ENCODE peak calls at places on chromosomes 1 and 21, in nine cellular contexts. One of them, this sample, is unnamed.
A peak's percentile ranks its signal among the peaks of the same experiment; 100 is the strongest.

GRCh38 chr1:1973716-1974642 is 29.6 kb downstream of the CFAP74 start:
- DNase-seq in fibroblast of lung: no peak
- DNase-seq in pancreas: no peak
- DNase-seq in HCT116: no peak
- DNase-seq in tibial nerve: no peak
- DNase-seq in CD8-positive, alpha-beta T cell: no peak
- DNase-seq in lower lobe of right lung: no peak
- DNase-seq in hepatocyte: no peak
- DNase-seq in tibial artery: no peak
- DNase-seq in this sample: no peak

GRCh38 chr1:41532206-41532975 is 47.9 kb upstream of the EDN2 start:
- DNase-seq in fibroblast of lung: no peak
- DNase-seq in pancreas: peak; percentile 10
- DNase-seq in HCT116: no peak
- DNase-seq in tibial nerve: peak; percentile 4
- DNase-seq in CD8-positive, alpha-beta T cell: no peak
- DNase-seq in lower lobe of right lung: peak; percentile 11
- DNase-seq in hepatocyte: no peak
- DNase-seq in tibial artery: peak; percentile 3
- DNase-seq in this sample: no peak

GRCh38 chr1:29415156-29415830 is 179.0 kb downstream of the PTPRU start:
- DNase-seq in fibroblast of lung: peak; percentile 20
- DNase-seq in pancreas: no peak
- DNase-seq in HCT116: peak; percentile 54
- DNase-seq in tibial nerve: no peak
- DNase-seq in CD8-positive, alpha-beta T cell: no peak
- DNase-seq in lower lobe of right lung: no peak
- DNase-seq in hepatocyte: no peak
- DNase-seq in tibial artery: no peak
- DNase-seq in this sample: no peak

GRCh38 chr1:212926364-212926757 is 24.0 kb upstream of the VASH2 start:
- DNase-seq in fibroblast of lung: no peak
- DNase-seq in pancreas: no peak
- DNase-seq in HCT116: no peak
- DNase-seq in tibial nerve: no peak
- DNase-seq in CD8-positive, alpha-beta T cell: no peak
- DNase-seq in lower lobe of right lung: no peak
- DNase-seq in hepatocyte: no peak
- DNase-seq in tibial artery: no peak
- DNase-seq in this sample: no peak

GRCh38 chr1:8356256-8357209 is 38.6 kb downstream of the SLC45A1 start:
- DNase-seq in fibroblast of lung: no peak
- DNase-seq in pancreas: no peak
- DNase-seq in HCT116: no peak
- DNase-seq in tibial nerve: no peak
- DNase-seq in CD8-positive, alpha-beta T cell: no peak
- DNase-seq in lower lobe of right lung: no peak
- DNase-seq in hepatocyte: no peak
- DNase-seq in tibial artery: no peak
- DNase-seq in this sample: no peak

GRCh38 chr21:17472592-17473271 is 40.1 kb upstream of the CXADR start:
- DNase-seq in fibroblast of lung: no peak
- DNase-seq in pancreas: no peak
- DNase-seq in HCT116: no peak
- DNase-seq in tibial nerve: no peak
- DNase-seq in CD8-positive, alpha-beta T cell: no peak
- DNase-seq in lower lobe of right lung: no peak
- DNase-seq in hepatocyte: peak; percentile 81
- DNase-seq in tibial artery: no peak
- DNase-seq in this sample: peak; percentile 99

GRCh38 chr1:161305872-161306519 is 3.8 kb downstream of the MPZ start:
- DNase-seq in fibroblast of lung: peak; percentile 47
- DNase-seq in pancreas: peak; percentile 86
- DNase-seq in HCT116: peak; percentile 80
- DNase-seq in tibial nerve: peak; percentile 38
- DNase-seq in CD8-positive, alpha-beta T cell: peak; percentile 89
- DNase-seq in lower lobe of right lung: peak; percentile 93
- DNase-seq in hepatocyte: peak; percentile 91
- DNase-seq in tibial artery: peak; percentile 66
- DNase-seq in this sample: peak; percentile 85

GRCh38 chr1:30597711-30598110 is 125.7 kb downstream of the MATN1 start:
- DNase-seq in fibroblast of lung: no peak
- DNase-seq in pancreas: no peak
- DNase-seq in HCT116: no peak
- DNase-seq in tibial nerve: no peak
- DNase-seq in CD8-positive, alpha-beta T cell: no peak
- DNase-seq in lower lobe of right lung: no peak
- DNase-seq in hepatocyte: no peak
- DNase-seq in tibial artery: no peak
- DNase-seq in this sample: no peak

GRCh38 chr1:78370779-78371482 is 119.8 kb upstream of the PTGFR start:
- DNase-seq in fibroblast of lung: peak; percentile 82
- DNase-seq in pancreas: no peak
- DNase-seq in HCT116: no peak
- DNase-seq in tibial nerve: no peak
- DNase-seq in CD8-positive, alpha-beta T cell: no peak
- DNase-seq in lower lobe of right lung: no peak
- DNase-seq in hepatocyte: no peak
- DNase-seq in tibial artery: no peak
- DNase-seq in this sample: no peak

DNA sequence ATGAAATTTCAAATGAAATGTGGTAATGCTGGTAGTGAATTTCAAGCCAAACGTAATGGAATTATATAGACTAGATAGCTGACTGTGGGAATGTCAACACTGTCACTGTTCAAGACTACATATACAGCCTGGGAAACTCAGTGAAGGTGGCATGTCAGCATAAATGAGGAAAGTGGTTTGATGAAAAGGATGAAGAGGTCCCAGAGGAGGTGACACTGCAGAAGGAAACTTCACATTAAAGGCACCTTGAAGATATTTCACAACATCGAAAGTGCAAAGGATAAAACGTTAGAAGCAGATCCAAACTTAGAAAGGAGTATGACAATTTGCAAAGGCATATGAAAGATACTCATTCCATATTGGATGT is 25.7 kb downstream of the MAPKAPK2 start:
- DNase-seq in fibroblast of lung: no peak
- DNase-seq in pancreas: no peak
- DNase-seq in HCT116: no peak
- DNase-seq in tibial nerve: no peak
- DNase-seq in CD8-positive, alpha-beta T cell: no peak
- DNase-seq in lower lobe of right lung: no peak
- DNase-seq in hepatocyte: no peak
- DNase-seq in tibial artery: no peak
- DNase-seq in this sample: no peak
- H3K27ac ChIP-seq in fibroblast of lung: peak overlapping the region; percentile 19
- H3K27ac ChIP-seq in pancreas: no peak overlapping the region
- H3K27ac ChIP-seq in HCT116: no peak overlapping the region
- H3K27ac ChIP-seq in tibial nerve: no peak overlapping the region
- H3K27ac ChIP-seq in CD8-positive, alpha-beta T cell: no peak overlapping the region
- H3K27ac ChIP-seq in lower lobe of right lung: no peak overlapping the region
- H3K27ac ChIP-seq in hepatocyte: peak overlapping the region; percentile 50
- H3K27ac ChIP-seq in tibial artery: no peak overlapping the region
- H3K27ac ChIP-seq in this sample: no peak overlapping the region

DNA sequence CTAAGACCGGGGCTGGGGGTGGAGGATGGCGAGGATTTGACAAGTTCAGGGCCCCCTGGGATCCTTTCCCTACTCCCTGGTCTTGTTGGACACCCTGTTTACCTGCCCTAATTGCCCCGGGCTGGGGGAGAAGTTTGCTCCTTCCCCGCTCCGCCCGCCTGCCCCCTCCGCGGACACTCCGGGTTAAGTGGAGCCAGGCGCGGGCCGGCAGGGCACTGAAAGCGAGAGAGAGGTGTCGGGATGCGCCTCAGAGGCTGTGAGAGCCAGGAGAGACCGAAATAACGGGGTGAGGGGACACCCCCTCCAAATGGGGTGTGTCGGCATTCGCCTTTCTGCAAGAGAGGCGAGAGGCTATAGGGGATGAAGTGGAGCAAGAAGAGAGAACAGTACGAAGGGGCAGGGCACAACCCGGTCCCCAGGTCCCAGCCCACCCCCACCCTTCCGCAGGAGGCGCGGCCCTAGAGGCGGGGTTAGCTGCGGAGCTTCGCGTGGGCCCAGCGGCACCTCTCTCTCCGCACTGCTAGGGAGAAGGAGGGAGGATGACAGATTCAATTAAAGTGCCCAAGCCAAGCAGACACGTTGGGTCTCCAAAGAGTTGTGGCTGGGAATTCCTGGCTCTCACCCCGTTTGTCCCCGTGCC is 3.8 kb downstream of the EFNA3 start:
- DNase-seq in fibroblast of lung: no peak
- DNase-seq in pancreas: no peak
- DNase-seq in HCT116: no peak
- DNase-seq in tibial nerve: no peak
- DNase-seq in CD8-positive, alpha-beta T cell: no peak
- DNase-seq in lower lobe of right lung: no peak
- DNase-seq in hepatocyte: no peak
- DNase-seq in tibial artery: no peak
- DNase-seq in this sample: no peak
- H3K4me1 ChIP-seq in fibroblast of lung: peaks cover 9% of the 10 kb centered on the region
- H3K4me1 ChIP-seq in pancreas: peaks cover 36% of the 10 kb centered on the region
- H3K4me1 ChIP-seq in HCT116: peaks cover 37% of the 10 kb centered on the region
- H3K4me1 ChIP-seq in tibial nerve: peaks cover 48% of the 10 kb centered on the region
- H3K4me1 ChIP-seq in CD8-positive, alpha-beta T cell: peaks cover 69% of the 10 kb centered on the region
- H3K4me1 ChIP-seq in lower lobe of right lung: peaks cover 66% of the 10 kb centered on the region
- H3K4me1 ChIP-seq in hepatocyte: peaks cover 58% of the 10 kb centered on the region
- H3K4me1 ChIP-seq in tibial artery: peaks cover 52% of the 10 kb centered on the region
- H3K4me1 ChIP-seq in this sample: peaks cover 11% of the 10 kb centered on the region

GRCh38 chr1:115452600-115453329 is 114.7 kb upstream of the NGF start:
- DNase-seq in fibroblast of lung: no peak
- DNase-seq in pancreas: no peak
- DNase-seq in HCT116: no peak
- DNase-seq in tibial nerve: no peak
- DNase-seq in CD8-positive, alpha-beta T cell: no peak
- DNase-seq in lower lobe of right lung: no peak
- DNase-seq in hepatocyte: no peak
- DNase-seq in tibial artery: no peak
- DNase-seq in this sample: no peak

GRCh38 chr1:115457295-115457694 is 119.2 kb upstream of the NGF start:
- DNase-seq in fibroblast of lung: peak; percentile 17
- DNase-seq in pancreas: no peak
- DNase-seq in HCT116: no peak
- DNase-seq in tibial nerve: no peak
- DNase-seq in CD8-positive, alpha-beta T cell: no peak
- DNase-seq in lower lobe of right lung: no peak
- DNase-seq in hepatocyte: no peak
- DNase-seq in tibial artery: no peak
- DNase-seq in this sample: no peak

GRCh38 chr1:115453666-115454065 is 115.6 kb upstream of the NGF start:
- DNase-seq in fibroblast of lung: no peak
- DNase-seq in pancreas: no peak
- DNase-seq in HCT116: no peak
- DNase-seq in tibial nerve: no peak
- DNase-seq in CD8-positive, alpha-beta T cell: no peak
- DNase-seq in lower lobe of right lung: no peak
- DNase-seq in hepatocyte: no peak
- DNase-seq in tibial artery: no peak
- DNase-seq in this sample: no peak

GRCh38 chr1:115456441-115456961 is 118.5 kb upstream of the NGF start:
- DNase-seq in fibroblast of lung: peak; percentile 48
- DNase-seq in pancreas: no peak
- DNase-seq in HCT116: no peak
- DNase-seq in tibial nerve: no peak
- DNase-seq in CD8-positive, alpha-beta T cell: no peak
- DNase-seq in lower lobe of right lung: no peak
- DNase-seq in hepatocyte: no peak
- DNase-seq in tibial artery: no peak
- DNase-seq in this sample: no peak

DNA sequence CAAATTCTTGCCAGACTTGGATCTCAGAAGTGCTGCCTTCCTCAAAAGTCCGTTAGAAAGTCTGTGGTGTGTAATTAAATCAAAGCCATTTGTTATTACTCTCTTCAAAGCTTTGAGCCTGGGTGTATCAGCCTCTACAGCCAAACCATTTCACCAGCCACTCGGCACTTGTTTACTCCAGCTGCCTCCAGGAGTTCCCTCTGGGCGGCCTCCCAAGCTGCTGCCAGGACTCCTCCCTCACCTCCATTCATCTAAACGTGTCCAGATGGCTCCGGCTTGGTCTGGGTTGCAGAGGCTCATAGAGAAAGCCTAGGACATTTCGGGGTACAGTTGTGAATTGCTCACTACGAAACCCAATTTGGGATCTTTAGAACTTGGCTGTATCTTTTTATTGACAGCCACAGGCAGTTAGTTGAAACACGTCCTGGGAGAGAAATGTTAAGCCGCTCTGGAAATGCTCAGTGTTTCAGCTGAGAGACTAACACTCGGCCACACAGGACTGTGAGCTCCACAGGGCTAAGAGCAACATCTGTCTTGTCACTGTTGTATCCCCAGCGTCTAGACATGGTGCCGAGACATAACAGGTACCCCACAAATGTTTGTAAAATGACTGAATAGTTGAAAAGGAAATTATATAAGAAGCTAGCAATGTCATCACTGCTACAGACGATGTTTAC is 116.9 kb upstream of the NGF start:
- DNase-seq in fibroblast of lung: peak; percentile 22
- DNase-seq in pancreas: no peak
- DNase-seq in HCT116: no peak
- DNase-seq in tibial nerve: peak; percentile 48
- DNase-seq in CD8-positive, alpha-beta T cell: no peak
- DNase-seq in lower lobe of right lung: peak; percentile 53
- DNase-seq in hepatocyte: peak; percentile 51
- DNase-seq in tibial artery: no peak
- DNase-seq in this sample: no peak
- H3K27ac ChIP-seq in fibroblast of lung: no peak overlapping the region
- H3K27ac ChIP-seq in pancreas: no peak overlapping the region
- H3K27ac ChIP-seq in HCT116: no peak overlapping the region
- H3K27ac ChIP-seq in tibial nerve: no peak overlapping the region
- H3K27ac ChIP-seq in CD8-positive, alpha-beta T cell: no peak overlapping the region
- H3K27ac ChIP-seq in lower lobe of right lung: no peak overlapping the region
- H3K27ac ChIP-seq in hepatocyte: peak overlapping the region; percentile 26
- H3K27ac ChIP-seq in tibial artery: no peak overlapping the region
- H3K27ac ChIP-seq in this sample: no peak overlapping the region

GRCh38 chr1:83999316-83999819 is 436 bp upstream of the TTLL7 start:
- DNase-seq in fibroblast of lung: peak; percentile 75
- DNase-seq in pancreas: peak; percentile 85
- DNase-seq in HCT116: peak; percentile 80
- DNase-seq in tibial nerve: peak; percentile 40
- DNase-seq in CD8-positive, alpha-beta T cell: no peak
- DNase-seq in lower lobe of right lung: peak; percentile 83
- DNase-seq in hepatocyte: peak; percentile 80
- DNase-seq in tibial artery: peak; percentile 72
- DNase-seq in this sample: peak; percentile 49

GRCh38 chr1:84001501-84001900 is 2.6 kb upstream of the TTLL7 start:
- DNase-seq in fibroblast of lung: no peak
- DNase-seq in pancreas: no peak
- DNase-seq in HCT116: no peak
- DNase-seq in tibial nerve: no peak
- DNase-seq in CD8-positive, alpha-beta T cell: no peak
- DNase-seq in lower lobe of right lung: no peak
- DNase-seq in hepatocyte: no peak
- DNase-seq in tibial artery: no peak
- DNase-seq in this sample: no peak

GRCh38 chr1:84000196-84000885 is 1.4 kb upstream of the TTLL7 start:
- DNase-seq in fibroblast of lung: no peak
- DNase-seq in pancreas: no peak
- DNase-seq in HCT116: no peak
- DNase-seq in tibial nerve: no peak
- DNase-seq in CD8-positive, alpha-beta T cell: no peak
- DNase-seq in lower lobe of right lung: no peak
- DNase-seq in hepatocyte: no peak
- DNase-seq in tibial artery: no peak
- DNase-seq in this sample: no peak

GRCh38 chr1:83998599-83999315 is at the start of gene TTLL7:
- DNase-seq in fibroblast of lung: peak; percentile 73
- DNase-seq in pancreas: peak; percentile 90
- DNase-seq in HCT116: no peak
- DNase-seq in tibial nerve: peak; percentile 58
- DNase-seq in CD8-positive, alpha-beta T cell: peak; percentile 44
- DNase-seq in lower lobe of right lung: peak; percentile 82
- DNase-seq in hepatocyte: peak; percentile 79
- DNase-seq in tibial artery: peak; percentile 62
- DNase-seq in this sample: peak; percentile 56

GRCh38 chr1:84000954-84001495 is 2.1 kb upstream of the TTLL7 start:
- DNase-seq in fibroblast of lung: no peak
- DNase-seq in pancreas: no peak
- DNase-seq in HCT116: no peak
- DNase-seq in tibial nerve: no peak
- DNase-seq in CD8-positive, alpha-beta T cell: no peak
- DNase-seq in lower lobe of right lung: no peak
- DNase-seq in hepatocyte: no peak
- DNase-seq in tibial artery: no peak
- DNase-seq in this sample: no peak
- H3K4me1 ChIP-seq in fibroblast of lung: no peaks in the 10 kb centered on the region
- H3K4me1 ChIP-seq in pancreas: no peaks in the 10 kb centered on the region
- H3K4me1 ChIP-seq in HCT116: peaks cover 6% of the 10 kb centered on the region
- H3K4me1 ChIP-seq in tibial nerve: peaks cover 5% of the 10 kb centered on the region
- H3K4me1 ChIP-seq in CD8-positive, alpha-beta T cell: peaks cover 6% of the 10 kb centered on the region
- H3K4me1 ChIP-seq in lower lobe of right lung: peaks cover 6% of the 10 kb centered on the region
- H3K4me1 ChIP-seq in hepatocyte: peaks cover 5% of the 10 kb centered on the region
- H3K4me1 ChIP-seq in tibial artery: peaks cover 8% of the 10 kb centered on the region
- H3K4me1 ChIP-seq in this sample: no peaks in the 10 kb centered on the region